ENCODE peak calls at places on chromosomes 6 and 20, in ten cellular contexts. One of them, this sample, is unnamed. For H3K4me1, the result is how much of the 10 kb centered on the place peaks cover.

GRCh38 chr6:124007915-124008688 is 204.4 kb downstream of the NKAIN2 start:
- DNase-seq in tibial nerve: no peak
- DNase-seq in K562: no peak
- DNase-seq in ovary: no peak
- DNase-seq in H1: no peak
- DNase-seq in sigmoid colon: no peak
- DNase-seq in A549: no peak
- DNase-seq in stomach: no peak
- DNase-seq in HepG2: peak
- DNase-seq in esophagus muscularis mucosa: no peak
- DNase-seq in this sample: no peak

GRCh38 chr20:37282558-37282957 is 6.9 kb upstream of the MANBAL start:
- DNase-seq in tibial nerve: no peak
- DNase-seq in K562: no peak
- DNase-seq in ovary: no peak
- DNase-seq in H1: no peak
- DNase-seq in sigmoid colon: peak
- DNase-seq in A549: no peak
- DNase-seq in stomach: no peak
- DNase-seq in HepG2: no peak
- DNase-seq in esophagus muscularis mucosa: no peak
- DNase-seq in this sample: peak

GRCh38 chr6:978937-979685 is 286.2 kb upstream of the EXOC2 start:
- DNase-seq in tibial nerve: no peak
- DNase-seq in K562: no peak
- DNase-seq in ovary: no peak
- DNase-seq in H1: no peak
- DNase-seq in sigmoid colon: no peak
- DNase-seq in A549: no peak
- DNase-seq in stomach: no peak
- DNase-seq in HepG2: peak
- DNase-seq in esophagus muscularis mucosa: no peak
- DNase-seq in this sample: no peak

GRCh38 chr6:170111141-170111664 is 179.7 kb downstream of the DLL1 start:
- DNase-seq in tibial nerve: no peak
- DNase-seq in K562: no peak
- DNase-seq in ovary: no peak
- DNase-seq in H1: no peak
- DNase-seq in sigmoid colon: peak
- DNase-seq in A549: no peak
- DNase-seq in stomach: no peak
- DNase-seq in HepG2: no peak
- DNase-seq in esophagus muscularis mucosa: no peak
- DNase-seq in this sample: no peak

GRCh38 chr6:74050921-74051320 is 354.9 kb downstream of the CD109 start:
- DNase-seq in tibial nerve: no peak
- DNase-seq in K562: no peak
- DNase-seq in ovary: no peak
- DNase-seq in H1: no peak
- DNase-seq in sigmoid colon: no peak
- DNase-seq in A549: no peak
- DNase-seq in stomach: no peak
- DNase-seq in HepG2: no peak
- DNase-seq in esophagus muscularis mucosa: no peak
- DNase-seq in this sample: no peak

GRCh38 chr20:4925842-4926530 is 75.3 kb downstream of the SLC23A2 start:
- DNase-seq in tibial nerve: peak
- DNase-seq in K562: no peak
- DNase-seq in ovary: peak
- DNase-seq in H1: no peak
- DNase-seq in sigmoid colon: peak
- DNase-seq in A549: no peak
- DNase-seq in stomach: peak
- DNase-seq in HepG2: no peak
- DNase-seq in esophagus muscularis mucosa: no peak
- DNase-seq in this sample: peak

GRCh38 chr6:20001286-20001685 is 164.1 kb downstream of the ID4 start:
- DNase-seq in tibial nerve: no peak
- DNase-seq in K562: no peak
- DNase-seq in ovary: no peak
- DNase-seq in H1: no peak
- DNase-seq in sigmoid colon: no peak
- DNase-seq in A549: no peak
- DNase-seq in stomach: no peak
- DNase-seq in HepG2: no peak
- DNase-seq in esophagus muscularis mucosa: peak
- DNase-seq in this sample: no peak

GRCh38 chr6:163529605-163530004 is 115.1 kb downstream of the QKI start:
- DNase-seq in tibial nerve: no peak
- DNase-seq in K562: no peak
- DNase-seq in ovary: no peak
- DNase-seq in H1: no peak
- DNase-seq in sigmoid colon: no peak
- DNase-seq in A549: peak
- DNase-seq in stomach: no peak
- DNase-seq in HepG2: no peak
- DNase-seq in esophagus muscularis mucosa: no peak
- DNase-seq in this sample: no peak

GRCh38 chr6:125829433-125829832 is 38.7 kb downstream of the NCOA7 start:
- DNase-seq in tibial nerve: no peak
- DNase-seq in K562: no peak
- DNase-seq in ovary: no peak
- DNase-seq in H1: no peak
- DNase-seq in sigmoid colon: no peak
- DNase-seq in A549: no peak
- DNase-seq in stomach: no peak
- DNase-seq in HepG2: no peak
- DNase-seq in esophagus muscularis mucosa: no peak
- DNase-seq in this sample: no peak

GRCh38 chr6:125834347-125834746 is 43.6 kb downstream of the NCOA7 start:
- DNase-seq in tibial nerve: no peak
- DNase-seq in K562: no peak
- DNase-seq in ovary: no peak
- DNase-seq in H1: no peak
- DNase-seq in sigmoid colon: no peak
- DNase-seq in A549: no peak
- DNase-seq in stomach: no peak
- DNase-seq in HepG2: no peak
- DNase-seq in esophagus muscularis mucosa: no peak
- DNase-seq in this sample: no peak

GRCh38 chr6:125831660-125832059 is 40.9 kb downstream of the NCOA7 start:
- DNase-seq in tibial nerve: no peak
- DNase-seq in K562: no peak
- DNase-seq in ovary: no peak
- DNase-seq in H1: no peak
- DNase-seq in sigmoid colon: no peak
- DNase-seq in A549: no peak
- DNase-seq in stomach: no peak
- DNase-seq in HepG2: no peak
- DNase-seq in esophagus muscularis mucosa: no peak
- DNase-seq in this sample: no peak

GRCh38 chr6:125835221-125835744 is 44.5 kb downstream of the NCOA7 start:
- DNase-seq in tibial nerve: no peak
- DNase-seq in K562: no peak
- DNase-seq in ovary: no peak
- DNase-seq in H1: no peak
- DNase-seq in sigmoid colon: peak
- DNase-seq in A549: no peak
- DNase-seq in stomach: no peak
- DNase-seq in HepG2: no peak
- DNase-seq in esophagus muscularis mucosa: no peak
- DNase-seq in this sample: no peak

DNA sequence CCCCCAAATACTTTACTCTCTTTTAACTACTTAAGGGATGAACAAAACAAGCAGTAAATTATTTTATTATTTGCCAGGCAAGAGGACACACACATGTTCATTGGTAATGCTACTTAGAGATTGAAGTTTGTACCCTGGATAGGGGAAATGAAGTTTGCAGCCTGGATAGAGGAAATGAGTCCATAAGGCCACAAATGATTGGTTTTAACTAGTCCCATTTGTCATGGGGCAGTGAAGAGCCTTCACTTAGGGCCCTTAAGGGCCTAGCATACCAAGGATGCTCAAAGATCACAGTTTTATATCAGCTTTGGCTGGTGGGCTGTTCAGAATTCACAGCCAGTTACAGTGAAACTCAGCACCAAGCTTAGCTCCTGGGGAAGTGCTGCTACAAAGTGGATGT is 41.6 kb downstream of the NCOA7 start:
- DNase-seq in tibial nerve: no peak
- DNase-seq in K562: no peak
- DNase-seq in ovary: no peak
- DNase-seq in H1: no peak
- DNase-seq in sigmoid colon: no peak
- DNase-seq in A549: no peak
- DNase-seq in stomach: no peak
- DNase-seq in HepG2: no peak
- DNase-seq in esophagus muscularis mucosa: no peak
- DNase-seq in this sample: no peak
- H3K4me1 ChIP-seq in tibial nerve: under half
- H3K4me1 ChIP-seq in K562: under half
- H3K4me1 ChIP-seq in ovary: under half
- H3K4me1 ChIP-seq in H1: under half
- H3K4me1 ChIP-seq in sigmoid colon: under half
- H3K4me1 ChIP-seq in A549: under half
- H3K4me1 ChIP-seq in stomach: half or more
- H3K4me1 ChIP-seq in HepG2: under half
- H3K4me1 ChIP-seq in esophagus muscularis mucosa: under half
- H3K4me1 ChIP-seq in this sample: under half

DNA sequence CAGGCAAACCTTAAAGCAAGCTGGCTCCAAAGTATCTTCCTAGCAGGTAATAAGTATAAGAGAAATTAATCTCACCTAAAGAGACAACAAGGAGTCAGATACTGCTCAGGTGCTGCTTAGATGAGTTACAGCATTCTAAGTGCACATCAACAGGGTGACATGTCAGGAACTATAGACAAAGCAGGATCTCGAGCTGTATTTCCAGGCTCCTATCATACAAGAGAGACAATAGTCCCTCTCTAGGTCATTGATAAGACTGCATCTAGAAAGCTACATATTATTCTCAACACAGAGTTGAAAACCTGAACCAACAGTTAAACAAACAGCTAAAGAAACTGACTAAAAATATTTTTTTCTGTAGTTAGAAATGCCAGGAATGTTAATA is 3.9 kb downstream of the PTPRK start:
- DNase-seq in tibial nerve: no peak
- DNase-seq in K562: no peak
- DNase-seq in ovary: no peak
- DNase-seq in H1: no peak
- DNase-seq in sigmoid colon: no peak
- DNase-seq in A549: no peak
- DNase-seq in stomach: no peak
- DNase-seq in HepG2: peak
- DNase-seq in esophagus muscularis mucosa: no peak
- DNase-seq in this sample: no peak
- TF ChIP-seq EP300 in tibial nerve: no peak
- TF ChIP-seq EP300 in K562: no peak
- TF ChIP-seq EP300 in ovary: no peak
- TF ChIP-seq EP300 in H1: no peak
- TF ChIP-seq EP300 in sigmoid colon: no peak
- TF ChIP-seq EP300 in A549: no peak
- TF ChIP-seq EP300 in stomach: no peak
- TF ChIP-seq EP300 in HepG2: no peak
- TF ChIP-seq EP300 in esophagus muscularis mucosa: no peak
- TF ChIP-seq EP300 in this sample: no peak

GRCh38 chr6:26043389-26044139 is 43.7 kb upstream of the HFE start:
- DNase-seq in tibial nerve: peak
- DNase-seq in K562: no peak
- DNase-seq in ovary: peak
- DNase-seq in H1: no peak
- DNase-seq in sigmoid colon: peak
- DNase-seq in A549: peak
- DNase-seq in stomach: peak
- DNase-seq in HepG2: peak
- DNase-seq in esophagus muscularis mucosa: peak
- DNase-seq in this sample: peak

GRCh38 chr6:26045939-26046368 is 41.3 kb upstream of the HFE start:
- DNase-seq in tibial nerve: no peak
- DNase-seq in K562: no peak
- DNase-seq in ovary: no peak
- DNase-seq in H1: no peak
- DNase-seq in sigmoid colon: no peak
- DNase-seq in A549: no peak
- DNase-seq in stomach: no peak
- DNase-seq in HepG2: peak
- DNase-seq in esophagus muscularis mucosa: no peak
- DNase-seq in this sample: no peak

GRCh38 chr6:26048590-26048989 is 38.6 kb upstream of the HFE start:
- DNase-seq in tibial nerve: no peak
- DNase-seq in K562: no peak
- DNase-seq in ovary: no peak
- DNase-seq in H1: no peak
- DNase-seq in sigmoid colon: no peak
- DNase-seq in A549: no peak
- DNase-seq in stomach: no peak
- DNase-seq in HepG2: no peak
- DNase-seq in esophagus muscularis mucosa: no peak
- DNase-seq in this sample: no peak

GRCh38 chr6:26044140-26045045 is 42.8 kb upstream of the HFE start:
- DNase-seq in tibial nerve: no peak
- DNase-seq in K562: no peak
- DNase-seq in ovary: peak
- DNase-seq in H1: no peak
- DNase-seq in sigmoid colon: peak
- DNase-seq in A549: no peak
- DNase-seq in stomach: no peak
- DNase-seq in HepG2: peak
- DNase-seq in esophagus muscularis mucosa: no peak
- DNase-seq in this sample: peak

DNA sequence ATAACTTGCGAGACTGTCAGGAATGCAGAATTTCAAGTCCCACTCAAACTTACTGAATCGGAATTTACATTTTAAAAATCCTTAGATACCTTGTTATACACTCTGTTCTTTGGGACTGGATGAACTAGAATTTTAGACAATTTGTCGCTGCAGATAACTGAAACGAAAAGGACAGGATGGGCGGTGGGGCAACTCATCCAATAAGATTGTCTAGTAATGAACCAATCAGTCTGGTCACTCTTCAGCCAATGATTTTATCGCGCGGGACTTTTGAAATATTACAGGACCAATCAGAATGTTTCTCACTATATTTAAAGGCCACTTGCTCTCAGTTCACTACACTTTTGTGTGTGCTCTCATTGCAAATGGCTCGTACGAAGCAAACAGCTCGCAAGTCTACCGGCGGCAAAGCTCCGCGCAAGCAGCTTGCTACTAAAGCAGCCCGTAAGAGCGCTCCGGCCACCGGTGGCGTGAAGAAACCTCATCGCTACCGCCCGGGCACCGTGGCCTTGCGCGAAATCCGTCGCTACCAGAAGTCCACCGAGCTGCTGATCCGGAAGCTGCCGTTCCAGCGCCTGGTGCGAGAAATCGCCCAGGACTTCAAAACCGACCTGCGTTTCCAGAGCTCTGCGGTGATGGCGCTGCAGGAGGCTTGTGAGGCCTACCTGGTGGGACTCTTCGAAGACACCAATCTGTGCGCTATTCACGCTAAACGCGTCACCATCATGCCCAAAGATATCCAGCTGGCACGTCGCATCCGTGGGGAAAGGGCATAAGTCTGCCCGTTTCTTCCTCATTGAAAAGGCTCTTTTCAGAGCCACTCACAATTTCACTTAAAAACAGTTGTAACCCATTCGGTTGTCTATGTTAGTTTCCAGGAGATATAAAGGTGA is 41.9 kb upstream of the HFE start:
- DNase-seq in tibial nerve: peak
- DNase-seq in K562: no peak
- DNase-seq in ovary: peak
- DNase-seq in H1: no peak
- DNase-seq in sigmoid colon: peak
- DNase-seq in A549: peak
- DNase-seq in stomach: peak
- DNase-seq in HepG2: peak
- DNase-seq in esophagus muscularis mucosa: peak
- DNase-seq in this sample: peak
- TF ChIP-seq POLR2A in tibial nerve: peak
- TF ChIP-seq POLR2A in K562: no peak
- TF ChIP-seq POLR2A in ovary: peak
- TF ChIP-seq POLR2A in H1: no peak
- TF ChIP-seq POLR2A in sigmoid colon: peak
- TF ChIP-seq POLR2A in A549: peak
- TF ChIP-seq POLR2A in stomach: no peak
- TF ChIP-seq POLR2A in HepG2: peak
- TF ChIP-seq POLR2A in esophagus muscularis mucosa: peak
- TF ChIP-seq POLR2A in this sample: peak

GRCh38 chr6:156701961-156702360 is 75.2 kb upstream of the ARID1B start:
- DNase-seq in tibial nerve: no peak
- DNase-seq in K562: no peak
- DNase-seq in ovary: no peak
- DNase-seq in H1: no peak
- DNase-seq in sigmoid colon: no peak
- DNase-seq in A549: no peak
- DNase-seq in stomach: no peak
- DNase-seq in HepG2: no peak
- DNase-seq in esophagus muscularis mucosa: no peak
- DNase-seq in this sample: no peak

GRCh38 chr6:156699017-156699421 is 78.2 kb upstream of the ARID1B start:
- DNase-seq in tibial nerve: no peak
- DNase-seq in K562: no peak
- DNase-seq in ovary: no peak
- DNase-seq in H1: no peak
- DNase-seq in sigmoid colon: no peak
- DNase-seq in A549: peak
- DNase-seq in stomach: no peak
- DNase-seq in HepG2: no peak
- DNase-seq in esophagus muscularis mucosa: no peak
- DNase-seq in this sample: no peak

GRCh38 chr6:156698239-156699016 is 78.8 kb upstream of the ARID1B start:
- DNase-seq in tibial nerve: no peak
- DNase-seq in K562: no peak
- DNase-seq in ovary: no peak
- DNase-seq in H1: no peak
- DNase-seq in sigmoid colon: no peak
- DNase-seq in A549: no peak
- DNase-seq in stomach: no peak
- DNase-seq in HepG2: no peak
- DNase-seq in esophagus muscularis mucosa: no peak
- DNase-seq in this sample: peak

GRCh38 chr6:156700440-156701057 is 76.6 kb upstream of the ARID1B start:
- DNase-seq in tibial nerve: no peak
- DNase-seq in K562: no peak
- DNase-seq in ovary: no peak
- DNase-seq in H1: no peak
- DNase-seq in sigmoid colon: no peak
- DNase-seq in A549: no peak
- DNase-seq in stomach: no peak
- DNase-seq in HepG2: no peak
- DNase-seq in esophagus muscularis mucosa: no peak
- DNase-seq in this sample: no peak

DNA sequence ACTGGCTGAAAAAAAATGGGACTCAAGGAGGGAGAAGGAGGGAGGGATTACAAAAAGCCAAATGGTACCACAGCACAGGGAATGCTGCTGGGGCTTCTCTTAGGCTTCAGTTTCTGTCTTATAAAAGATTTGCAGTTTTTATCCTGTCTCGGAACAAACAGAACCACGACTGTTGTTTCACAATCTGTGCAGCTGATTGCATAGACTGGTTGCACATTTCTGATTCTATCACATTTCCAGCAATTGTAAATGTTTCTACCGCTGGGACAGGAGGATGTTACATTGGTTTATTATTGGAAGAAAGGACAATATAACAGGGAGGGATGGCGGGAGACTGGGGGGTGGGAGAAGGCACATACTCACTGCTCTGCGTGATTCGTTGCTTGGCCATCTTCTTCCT is 73.5 kb upstream of the ARID1B start:
- DNase-seq in tibial nerve: no peak
- DNase-seq in K562: no peak
- DNase-seq in ovary: no peak
- DNase-seq in H1: no peak
- DNase-seq in sigmoid colon: no peak
- DNase-seq in A549: no peak
- DNase-seq in stomach: no peak
- DNase-seq in HepG2: no peak
- DNase-seq in esophagus muscularis mucosa: no peak
- DNase-seq in this sample: no peak
- H3K4me1 ChIP-seq in tibial nerve: under half
- H3K4me1 ChIP-seq in K562: under half
- H3K4me1 ChIP-seq in ovary: under half
- H3K4me1 ChIP-seq in H1: under half
- H3K4me1 ChIP-seq in sigmoid colon: under half
- H3K4me1 ChIP-seq in A549: under half
- H3K4me1 ChIP-seq in stomach: under half
- H3K4me1 ChIP-seq in HepG2: under half
- H3K4me1 ChIP-seq in esophagus muscularis mucosa: under half
- H3K4me1 ChIP-seq in this sample: under half